ENCODE peak calls at places on chromosome 13, in ten cellular contexts. One of them, this sample, is unnamed.

GRCh38 chr13:106496072-106496997 is 39.1 kb downstream of the EFNB2 start:
- DNase-seq in lung: no peak
- DNase-seq in fibroblast of mammary gland: no peak
- DNase-seq in AG09309: no peak
- DNase-seq in astrocyte of the cerebellum: no peak
- DNase-seq in Caco-2: no peak
- DNase-seq in fibroblast of villous mesenchyme: no peak
- DNase-seq in lower lobe of right lung: no peak
- DNase-seq in A673: no peak
- DNase-seq in fibroblast of the aortic adventitia: no peak
- DNase-seq in this sample: no peak

GRCh38 chr13:79973533-79973963 is 367.4 kb downstream of the SPRY2 start:
- DNase-seq in fibroblast of the aortic adventitia: no peak
- DNase-seq in AG09309: no peak
- DNase-seq in fibroblast of mammary gland: peak
- DNase-seq in lung: no peak
- DNase-seq in astrocyte of the cerebellum: no peak
- DNase-seq in fibroblast of villous mesenchyme: no peak
- DNase-seq in A673: peak
- DNase-seq in lower lobe of right lung: no peak
- DNase-seq in Caco-2: peak
- DNase-seq in this sample: no peak

GRCh38 chr13:114222461-114222968 is 12.2 kb upstream of the CDC16 start:
- DNase-seq in lung: no peak
- DNase-seq in fibroblast of the aortic adventitia: peak
- DNase-seq in Caco-2: no peak
- DNase-seq in AG09309: no peak
- DNase-seq in lower lobe of right lung: no peak
- DNase-seq in fibroblast of mammary gland: no peak
- DNase-seq in A673: no peak
- DNase-seq in fibroblast of villous mesenchyme: peak
- DNase-seq in astrocyte of the cerebellum: no peak
- DNase-seq in this sample: no peak

GRCh38 chr13:45851171-45851889 is at the start of gene SIAH3:
- DNase-seq in A673: peak
- DNase-seq in fibroblast of villous mesenchyme: peak
- DNase-seq in lung: no peak
- DNase-seq in lower lobe of right lung: no peak
- DNase-seq in astrocyte of the cerebellum: peak
- DNase-seq in AG09309: no peak
- DNase-seq in fibroblast of mammary gland: peak
- DNase-seq in fibroblast of the aortic adventitia: peak
- DNase-seq in Caco-2: no peak
- DNase-seq in this sample: no peak

GRCh38 chr13:39095500-39095899 is 57.2 kb downstream of the NHLRC3 start:
- DNase-seq in fibroblast of villous mesenchyme: no peak
- DNase-seq in AG09309: no peak
- DNase-seq in fibroblast of the aortic adventitia: no peak
- DNase-seq in lung: no peak
- DNase-seq in A673: no peak
- DNase-seq in lower lobe of right lung: no peak
- DNase-seq in astrocyte of the cerebellum: no peak
- DNase-seq in Caco-2: no peak
- DNase-seq in fibroblast of mammary gland: no peak
- DNase-seq in this sample: no peak

GRCh38 chr13:84607614-84608013 is 725.3 kb upstream of the SLITRK1 start:
- DNase-seq in Caco-2: no peak
- DNase-seq in fibroblast of villous mesenchyme: peak
- DNase-seq in lower lobe of right lung: no peak
- DNase-seq in astrocyte of the cerebellum: peak
- DNase-seq in fibroblast of the aortic adventitia: peak
- DNase-seq in AG09309: peak
- DNase-seq in lung: no peak
- DNase-seq in fibroblast of mammary gland: peak
- DNase-seq in A673: no peak
- DNase-seq in this sample: peak

GRCh38 chr13:87234981-87235380 is 436.2 kb upstream of the SLITRK5 start:
- DNase-seq in lung: no peak
- DNase-seq in astrocyte of the cerebellum: peak
- DNase-seq in AG09309: no peak
- DNase-seq in A673: no peak
- DNase-seq in Caco-2: no peak
- DNase-seq in lower lobe of right lung: no peak
- DNase-seq in fibroblast of the aortic adventitia: no peak
- DNase-seq in fibroblast of villous mesenchyme: peak
- DNase-seq in fibroblast of mammary gland: peak
- DNase-seq in this sample: no peak

GRCh38 chr13:79030513-79030912 is 371.6 kb upstream of the OBI1 start:
- DNase-seq in AG09309: no peak
- DNase-seq in lower lobe of right lung: no peak
- DNase-seq in lung: no peak
- DNase-seq in Caco-2: no peak
- DNase-seq in fibroblast of the aortic adventitia: no peak
- DNase-seq in astrocyte of the cerebellum: no peak
- DNase-seq in fibroblast of mammary gland: no peak
- DNase-seq in fibroblast of villous mesenchyme: no peak
- DNase-seq in A673: no peak
- DNase-seq in this sample: no peak

GRCh38 chr13:91017031-91017668 is 330.3 kb upstream of the MIR17HG start:
- DNase-seq in fibroblast of villous mesenchyme: peak
- DNase-seq in AG09309: no peak
- DNase-seq in Caco-2: peak
- DNase-seq in fibroblast of the aortic adventitia: peak
- DNase-seq in astrocyte of the cerebellum: peak
- DNase-seq in A673: peak
- DNase-seq in lower lobe of right lung: peak
- DNase-seq in fibroblast of mammary gland: peak
- DNase-seq in lung: no peak
- DNase-seq in this sample: no peak

GRCh38 chr13:45370922-45371406 is 30.0 kb upstream of the TPT1 start:
- DNase-seq in AG09309: peak
- DNase-seq in lung: peak
- DNase-seq in A673: peak
- DNase-seq in fibroblast of the aortic adventitia: peak
- DNase-seq in astrocyte of the cerebellum: peak
- DNase-seq in fibroblast of mammary gland: peak
- DNase-seq in fibroblast of villous mesenchyme: peak
- DNase-seq in lower lobe of right lung: peak
- DNase-seq in Caco-2: peak
- DNase-seq in this sample: no peak

GRCh38 chr13:50805805-50806204 is 37.7 kb downstream of the DLEU7 start:
- DNase-seq in astrocyte of the cerebellum: no peak
- DNase-seq in fibroblast of mammary gland: peak
- DNase-seq in lung: no peak
- DNase-seq in Caco-2: no peak
- DNase-seq in A673: peak
- DNase-seq in AG09309: no peak
- DNase-seq in lower lobe of right lung: no peak
- DNase-seq in fibroblast of the aortic adventitia: peak
- DNase-seq in fibroblast of villous mesenchyme: peak
- DNase-seq in this sample: no peak

GRCh38 chr13:59133903-59134302 is 1029.8 kb downstream of the DIAPH3 start:
- DNase-seq in fibroblast of the aortic adventitia: no peak
- DNase-seq in lung: no peak
- DNase-seq in astrocyte of the cerebellum: no peak
- DNase-seq in fibroblast of mammary gland: no peak
- DNase-seq in fibroblast of villous mesenchyme: no peak
- DNase-seq in AG09309: no peak
- DNase-seq in lower lobe of right lung: no peak
- DNase-seq in A673: no peak
- DNase-seq in Caco-2: no peak
- DNase-seq in this sample: no peak

GRCh38 chr13:80558074-80558473 is 217.1 kb upstream of the SPRY2 start:
- DNase-seq in fibroblast of mammary gland: peak
- DNase-seq in fibroblast of the aortic adventitia: no peak
- DNase-seq in lower lobe of right lung: no peak
- DNase-seq in fibroblast of villous mesenchyme: no peak
- DNase-seq in Caco-2: peak
- DNase-seq in lung: no peak
- DNase-seq in A673: no peak
- DNase-seq in AG09309: no peak
- DNase-seq in astrocyte of the cerebellum: no peak
- DNase-seq in this sample: peak

GRCh38 chr13:114310961-114311360 is 3.3 kb upstream of the CHAMP1 start:
- DNase-seq in lung: no peak
- DNase-seq in Caco-2: no peak
- DNase-seq in AG09309: no peak
- DNase-seq in fibroblast of villous mesenchyme: peak
- DNase-seq in fibroblast of mammary gland: no peak
- DNase-seq in fibroblast of the aortic adventitia: peak
- DNase-seq in A673: no peak
- DNase-seq in astrocyte of the cerebellum: no peak
- DNase-seq in lower lobe of right lung: no peak
- DNase-seq in this sample: no peak

GRCh38 chr13:89688908-89689307 is 1658.6 kb upstream of the MIR17HG start:
- DNase-seq in lung: no peak
- DNase-seq in fibroblast of the aortic adventitia: no peak
- DNase-seq in A673: no peak
- DNase-seq in fibroblast of mammary gland: no peak
- DNase-seq in fibroblast of villous mesenchyme: peak
- DNase-seq in astrocyte of the cerebellum: no peak
- DNase-seq in lower lobe of right lung: no peak
- DNase-seq in AG09309: no peak
- DNase-seq in Caco-2: no peak
- DNase-seq in this sample: peak

GRCh38 chr13:34941436-34941834 is 635 bp upstream of the NBEA start:
- DNase-seq in fibroblast of villous mesenchyme: no peak
- DNase-seq in astrocyte of the cerebellum: no peak
- DNase-seq in A673: no peak
- DNase-seq in fibroblast of mammary gland: no peak
- DNase-seq in Caco-2: no peak
- DNase-seq in fibroblast of the aortic adventitia: no peak
- DNase-seq in lung: no peak
- DNase-seq in AG09309: no peak
- DNase-seq in lower lobe of right lung: no peak
- DNase-seq in this sample: no peak
- H3K4me3 ChIP-seq in fibroblast of villous mesenchyme: peak
- H3K4me3 ChIP-seq in astrocyte of the cerebellum: peak
- H3K4me3 ChIP-seq in A673: peak
- H3K4me3 ChIP-seq in fibroblast of mammary gland: peak
- H3K4me3 ChIP-seq in Caco-2: peak
- H3K4me3 ChIP-seq in fibroblast of the aortic adventitia: no peak
- H3K4me3 ChIP-seq in lung: peak
- H3K4me3 ChIP-seq in AG09309: peak
- H3K4me3 ChIP-seq in lower lobe of right lung: peak
- H3K4me3 ChIP-seq in this sample: peak

DNA sequence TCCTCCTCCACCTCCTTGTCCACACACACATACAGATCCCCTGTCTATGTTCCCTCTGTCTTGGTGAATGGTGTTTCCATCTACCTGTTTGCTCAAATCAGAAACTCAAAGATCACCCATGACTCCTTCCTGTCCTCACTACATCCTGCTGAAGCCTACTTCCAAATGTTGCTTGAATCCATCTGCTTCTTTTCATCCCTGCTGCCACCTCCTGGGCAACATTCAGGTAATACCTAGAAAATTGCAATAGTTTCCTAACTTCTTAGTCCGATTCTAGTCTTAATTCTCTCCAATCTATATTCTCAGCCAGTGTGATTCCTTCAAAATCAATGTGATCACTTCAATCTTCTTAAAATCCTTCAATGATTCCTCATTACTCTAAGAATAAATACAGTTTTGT is 155.5 kb upstream of the STARD13 start:
- DNase-seq in Caco-2: peak
- DNase-seq in fibroblast of the aortic adventitia: peak
- DNase-seq in lung: no peak
- DNase-seq in AG09309: no peak
- DNase-seq in lower lobe of right lung: no peak
- DNase-seq in fibroblast of villous mesenchyme: peak
- DNase-seq in fibroblast of mammary gland: peak
- DNase-seq in A673: peak
- DNase-seq in astrocyte of the cerebellum: peak
- DNase-seq in this sample: peak
- TF ChIP-seq CTCF in Caco-2: peak
- TF ChIP-seq CTCF in fibroblast of the aortic adventitia: peak
- TF ChIP-seq CTCF in lung: no peak
- TF ChIP-seq CTCF in AG09309: peak
- TF ChIP-seq CTCF in lower lobe of right lung: no peak
- TF ChIP-seq CTCF in fibroblast of villous mesenchyme: peak
- TF ChIP-seq CTCF in fibroblast of mammary gland: peak
- TF ChIP-seq CTCF in A673: peak
- TF ChIP-seq CTCF in astrocyte of the cerebellum: peak
- TF ChIP-seq CTCF in this sample: peak

DNA sequence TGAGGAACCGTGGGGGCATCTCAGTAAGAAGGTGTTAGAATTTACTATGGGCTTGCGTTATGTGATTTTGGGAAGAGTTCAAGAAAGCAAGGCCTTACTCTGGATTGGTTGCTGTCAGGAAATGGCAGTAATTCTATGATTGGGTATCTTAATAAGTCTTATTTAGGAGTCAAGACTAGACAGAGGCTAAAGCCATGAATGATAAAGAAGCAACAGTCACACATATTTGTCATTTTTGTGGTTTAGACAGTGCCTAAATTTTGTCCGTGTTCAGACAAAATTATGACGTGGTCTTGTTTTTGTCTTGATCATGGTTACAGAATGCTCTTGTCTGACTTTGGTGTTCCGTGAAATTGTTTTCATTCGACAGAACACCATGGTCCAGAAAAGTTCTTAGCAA is 886 bp upstream of the SLC46A3 start:
- DNase-seq in lung: no peak
- DNase-seq in fibroblast of villous mesenchyme: peak
- DNase-seq in lower lobe of right lung: no peak
- DNase-seq in fibroblast of the aortic adventitia: peak
- DNase-seq in AG09309: peak
- DNase-seq in astrocyte of the cerebellum: no peak
- DNase-seq in A673: peak
- DNase-seq in Caco-2: no peak
- DNase-seq in fibroblast of mammary gland: peak
- DNase-seq in this sample: no peak
- H3K4me3 ChIP-seq in lung: no peak
- H3K4me3 ChIP-seq in fibroblast of villous mesenchyme: peak
- H3K4me3 ChIP-seq in lower lobe of right lung: peak
- H3K4me3 ChIP-seq in fibroblast of the aortic adventitia: no peak
- H3K4me3 ChIP-seq in AG09309: no peak
- H3K4me3 ChIP-seq in astrocyte of the cerebellum: no peak
- H3K4me3 ChIP-seq in A673: peak
- H3K4me3 ChIP-seq in Caco-2: no peak
- H3K4me3 ChIP-seq in fibroblast of mammary gland: no peak
- H3K4me3 ChIP-seq in this sample: peak

DNA sequence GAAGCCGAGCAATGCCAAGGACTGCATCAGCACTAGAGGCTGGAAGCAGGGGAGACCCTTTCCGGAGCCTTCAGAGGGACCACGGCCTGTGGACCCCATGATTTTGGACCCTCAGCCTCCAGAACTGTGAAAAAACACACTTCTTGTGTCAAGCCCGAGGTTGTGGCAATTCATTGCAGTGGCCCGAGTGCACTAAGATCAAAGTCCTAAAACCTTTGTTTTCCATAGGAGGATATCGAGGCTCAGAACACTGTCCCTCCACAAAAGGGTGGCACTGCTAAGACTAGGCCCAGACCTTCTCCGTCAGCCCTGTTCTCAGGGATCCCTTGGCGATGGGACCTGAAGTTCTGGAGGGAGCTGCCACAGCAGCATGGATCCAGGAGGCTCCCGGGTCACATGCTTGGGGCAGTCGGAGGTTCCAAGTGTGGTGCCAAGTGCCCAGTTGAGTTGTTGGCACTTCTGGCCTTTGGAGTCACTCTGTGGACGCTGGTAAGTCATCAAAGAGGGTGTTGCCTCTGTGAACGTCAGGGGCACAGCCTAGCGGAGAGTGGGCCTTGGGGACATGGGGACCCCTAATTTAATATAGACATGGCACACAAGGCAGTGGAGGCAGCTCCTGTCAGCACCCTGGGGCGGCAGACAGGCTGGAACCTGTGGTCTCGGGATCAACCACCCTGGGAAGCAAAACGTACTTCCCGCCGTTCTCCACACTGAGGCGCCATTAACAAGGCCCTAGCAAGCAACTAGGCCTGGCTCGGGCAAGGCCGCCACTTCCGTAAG is 199.2 kb downstream of the COL4A1 start:
- DNase-seq in fibroblast of the aortic adventitia: no peak
- DNase-seq in A673: peak
- DNase-seq in lower lobe of right lung: no peak
- DNase-seq in fibroblast of mammary gland: no peak
- DNase-seq in astrocyte of the cerebellum: no peak
- DNase-seq in Caco-2: no peak
- DNase-seq in fibroblast of villous mesenchyme: no peak
- DNase-seq in lung: peak
- DNase-seq in AG09309: no peak
- DNase-seq in this sample: no peak
- TF ChIP-seq CTCF in fibroblast of the aortic adventitia: no peak
- TF ChIP-seq CTCF in A673: peak
- TF ChIP-seq CTCF in lower lobe of right lung: peak
- TF ChIP-seq CTCF in fibroblast of mammary gland: peak
- TF ChIP-seq CTCF in astrocyte of the cerebellum: peak
- TF ChIP-seq CTCF in Caco-2: no peak
- TF ChIP-seq CTCF in fibroblast of villous mesenchyme: no peak
- TF ChIP-seq CTCF in lung: no peak
- TF ChIP-seq CTCF in AG09309: no peak
- TF ChIP-seq CTCF in this sample: peak

This sample was measured in epithelial cell of proximal tubule.